ENCODE peak calls at places on chromosomes 5 and 9, in eight cellular contexts. F is mesendoderm, U is IMR-90, Q is HAP-1, A is fibroblast of mammary gland, K is HFF-Myc, N is astrocyte of the cerebellum, G is HepG2. H is an unnamed sample.

GRCh38 chr5:127987354-127988148 is 96.0 kb upstream of the SLC12A2 start:
- DNase-seq in F (no peak), U (peak), Q (no peak), A (peak), K (peak), N (peak), G (no peak), H (no peak)

GRCh38 chr5:32445831-32446614 is 1.5 kb upstream of the ZFR start:
- DNase-seq in F (no peak), U (no peak), Q (no peak), A (no peak), K (no peak), N (no peak), G (no peak), H (no peak)

GRCh38 chr5:84437673-84438315 is 53.1 kb upstream of the EDIL3 start:
- DNase-seq in F (no peak), U (peak), Q (no peak), A (peak), K (no peak), N (peak), G (no peak), H (no peak)

GRCh38 chr9:35659340-35659739 is 1.2 kb downstream of the CCDC107 start:
- DNase-seq in F (no peak), U (peak), Q (no peak), A (peak), K (no peak), N (no peak), G (no peak), H (no peak)

GRCh38 chr9:113920872-113921271 is 44.8 kb downstream of the ZNF618 start:
- DNase-seq in F (no peak), U (no peak), Q (no peak), A (no peak), K (no peak), N (no peak), G (no peak), H (no peak)

GRCh38 chr9:112921549-112921948 is 30.9 kb upstream of the SLC46A2 start:
- DNase-seq in F (peak), U (peak), Q (peak), A (peak), K (peak), N (peak), G (peak), H (no peak)

GRCh38 chr5:55691265-55692105 is 20.6 kb downstream of the SLC38A9 start:
- DNase-seq in F (peak), U (peak), Q (peak), A (peak), K (no peak), N (peak), G (peak), H (no peak)

GRCh38 chr5:160537940-160538339 is 116.3 kb downstream of the PTTG1 start:
- DNase-seq in F (no peak), U (no peak), Q (no peak), A (no peak), K (no peak), N (no peak), G (no peak), H (no peak)

GRCh38 chr5:56269216-56269927 is 36.2 kb upstream of the ANKRD55 start:
- DNase-seq in F (peak), U (peak), Q (no peak), A (peak), K (no peak), N (peak), G (peak), H (no peak)

GRCh38 chr5:113192541-113192940 is 215.9 kb downstream of the DCP2 start:
- DNase-seq in F (no peak), U (no peak), Q (no peak), A (no peak), K (no peak), N (no peak), G (no peak), H (no peak)

GRCh38 chr5:32283539-32284377 is 29.0 kb downstream of the MTMR12 start:
- DNase-seq in F (peak), U (peak), Q (no peak), A (peak), K (no peak), N (peak), G (no peak), H (peak)

GRCh38 chr5:72604111-72604792 is 97.0 kb upstream of the ZNF366 start:
- DNase-seq in F (no peak), U (no peak), Q (no peak), A (peak), K (no peak), N (no peak), G (no peak), H (no peak)

GRCh38 chr5:74342948-74343682 is 297.4 kb downstream of the ENC1 start:
- DNase-seq in F (no peak), U (peak), Q (no peak), A (peak), K (no peak), N (no peak), G (no peak), H (no peak)

GRCh38 chr9:14452539-14452938 is 138.6 kb upstream of the NFIB start:
- DNase-seq in F (no peak), U (no peak), Q (no peak), A (no peak), K (no peak), N (no peak), G (no peak), H (no peak)

GRCh38 chr9:114687034-114687433 is 5.0 kb upstream of the TEX48 start:
- DNase-seq in F (no peak), U (peak), Q (no peak), A (peak), K (no peak), N (no peak), G (no peak), H (no peak)

GRCh38 chr5:116763987-116764866 is 189.6 kb upstream of the SEMA6A start:
- DNase-seq in F (no peak), U (no peak), Q (no peak), A (no peak), K (no peak), N (no peak), G (no peak), H (no peak)

GRCh38 chr5:75640395-75640794 is 29.1 kb downstream of the ANKDD1B start:
- DNase-seq in F (no peak), U (peak), Q (no peak), A (peak), K (peak), N (peak), G (no peak), H (peak)

GRCh38 chr5:28301676-28302075 is 1263.3 kb upstream of the CDH9 start:
- DNase-seq in F (peak), U (peak), Q (no peak), A (peak), K (peak), N (peak), G (no peak), H (peak)

GRCh38 chr5:24773241-24773640 is 128.5 kb upstream of the CDH10 start:
- DNase-seq in F (peak), U (no peak), Q (no peak), A (no peak), K (no peak), N (no peak), G (no peak), H (no peak)

GRCh38 chr5:135833961-135834638 is 363 bp upstream of the SLC25A48 start:
- DNase-seq in F (no peak), U (no peak), Q (no peak), A (peak), K (no peak), N (no peak), G (no peak), H (peak)

GRCh38 chr5:119435436-119436132 is 16.7 kb upstream of the HSD17B4 start:
- DNase-seq in F (peak), U (peak), Q (peak), A (peak), K (no peak), N (no peak), G (peak), H (no peak)

GRCh38 chr5:150637245-150638052 is 3.0 kb upstream of the SYNPO start:
- DNase-seq in F (peak), U (peak), Q (peak), A (peak), K (peak), N (peak), G (peak), H (peak)
- H3K4me3 ChIP-seq in F (no peak), U (no peak), Q (no peak), A (no peak), K (no peak), N (no peak), G (peak), H (no peak)

GRCh38 chr9:21102311-21102710 is 24.6 kb upstream of the IFNB1 start:
- DNase-seq in F (no peak), U (peak), Q (no peak), A (peak), K (no peak), N (peak), G (no peak), H (no peak)

GRCh38 chr9:21096901-21097255 is 19.1 kb upstream of the IFNB1 start:
- DNase-seq in F (no peak), U (no peak), Q (no peak), A (peak), K (no peak), N (no peak), G (no peak), H (no peak)

GRCh38 chr9:21095561-21095960 is 17.8 kb upstream of the IFNB1 start:
- DNase-seq in F (no peak), U (no peak), Q (no peak), A (no peak), K (no peak), N (no peak), G (no peak), H (no peak)

GRCh38 chr9:21097817-21098216 is 20.1 kb upstream of the IFNB1 start:
- DNase-seq in F (no peak), U (no peak), Q (no peak), A (no peak), K (no peak), N (no peak), G (no peak), H (no peak)

GRCh38 chr9:21096172-21096900 is 18.6 kb upstream of the IFNB1 start:
- DNase-seq in F (no peak), U (peak), Q (no peak), A (peak), K (no peak), N (peak), G (no peak), H (peak)
- H3K4me3 ChIP-seq in F (no peak), U (peak), Q (no peak), A (no peak), K (no peak), N (no peak), G (no peak), H (peak)

GRCh38 chr5:88665750-88666215 is 217.2 kb downstream of the MEF2C start:
- DNase-seq in F (no peak), U (no peak), Q (peak), A (no peak), K (no peak), N (no peak), G (no peak), H (no peak)
- H3K4me3 ChIP-seq in F (no peak), U (peak), Q (peak), A (no peak), K (no peak), N (peak), G (no peak), H (no peak)

DNA sequence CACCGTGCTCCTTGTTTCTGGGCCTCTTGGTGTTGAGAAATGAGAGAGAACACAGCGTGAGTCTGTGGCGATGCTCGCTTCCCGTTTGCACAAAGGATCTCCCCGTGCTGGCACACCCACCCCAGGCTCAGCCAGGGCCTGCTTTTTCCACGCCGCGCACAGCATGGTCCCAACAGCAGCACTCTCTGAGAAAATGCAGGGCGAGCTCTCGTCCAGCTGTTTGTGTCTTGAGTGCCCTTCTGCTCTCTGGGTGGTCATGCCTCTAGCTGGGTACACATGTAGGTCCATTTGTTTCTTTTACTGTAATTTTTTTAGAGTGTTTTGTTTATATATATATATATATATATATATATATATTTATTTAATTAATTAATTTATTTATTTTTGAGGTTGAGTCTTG is 26.6 kb downstream of the FBXW5 start:
- DNase-seq in F (no peak), U (no peak), Q (no peak), A (no peak), K (no peak), N (no peak), G (no peak), H (no peak)
- H3K4me3 ChIP-seq in F (no peak), U (no peak), Q (no peak), A (no peak), K (no peak), N (no peak), G (no peak), H (no peak)

GRCh38 chr5:149409268-149409948 is 30.3 kb upstream of the IL17B start:
- DNase-seq in F (peak), U (no peak), Q (no peak), A (no peak), K (no peak), N (no peak), G (no peak), H (no peak)
- H3K4me3 ChIP-seq in F (no peak), U (peak), Q (no peak), A (no peak), K (peak), N (no peak), G (no peak), H (no peak)

DNA sequence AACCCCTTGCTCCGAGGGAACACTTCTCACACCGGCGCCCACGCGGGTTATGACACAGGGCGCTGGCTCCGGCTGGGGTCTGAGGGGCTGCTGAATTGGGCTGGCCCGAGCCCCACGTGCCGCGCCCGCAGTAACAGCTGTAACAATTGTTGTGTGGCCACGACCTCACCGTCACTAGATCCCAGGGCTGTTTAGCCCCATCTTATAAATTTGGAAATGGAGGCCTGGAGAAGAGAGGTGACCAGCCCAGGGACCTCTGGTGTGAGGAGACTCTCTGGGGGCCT is 2.0 kb downstream of the EGFL7 start:
- DNase-seq in F (no peak), U (no peak), Q (no peak), A (no peak), K (no peak), N (no peak), G (no peak), H (no peak)
- H3K4me3 ChIP-seq in F (no peak), U (no peak), Q (no peak), A (no peak), K (no peak), N (no peak), G (peak), H (no peak)

DNA sequence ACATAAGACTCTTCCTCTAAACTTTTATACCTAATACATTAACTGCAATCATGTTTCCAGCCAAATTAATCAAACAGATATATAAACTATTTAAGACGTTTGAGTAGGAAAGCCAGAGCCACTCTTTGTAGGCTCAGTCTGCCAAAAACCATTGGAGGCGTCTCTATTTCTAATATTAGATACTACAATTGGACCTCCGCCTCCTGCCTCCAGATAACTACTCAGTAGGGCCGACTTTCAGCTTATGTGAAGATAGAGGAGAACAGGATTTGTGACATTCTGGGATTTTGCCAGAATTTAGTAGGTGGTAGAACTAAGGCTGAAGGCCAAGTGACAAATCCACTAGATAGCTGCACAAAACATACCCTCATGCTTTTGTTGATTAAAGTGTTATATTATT is 463.0 kb downstream of the CETN3 start:
- DNase-seq in F (no peak), U (no peak), Q (no peak), A (no peak), K (no peak), N (no peak), G (no peak), H (no peak)
- H3K4me3 ChIP-seq in F (no peak), U (no peak), Q (no peak), A (no peak), K (no peak), N (no peak), G (no peak), H (no peak)

GRCh38 chr5:61597684-61598083 is 265.6 kb downstream of the ZSWIM6 start:
- DNase-seq in F (no peak), U (no peak), Q (no peak), A (no peak), K (no peak), N (no peak), G (no peak), H (no peak)

GRCh38 chr5:61599370-61600140 is 267.5 kb downstream of the ZSWIM6 start:
- DNase-seq in F (no peak), U (peak), Q (no peak), A (peak), K (no peak), N (no peak), G (peak), H (no peak)

GRCh38 chr5:61600141-61600480 is 268.1 kb downstream of the ZSWIM6 start:
- DNase-seq in F (no peak), U (no peak), Q (no peak), A (no peak), K (no peak), N (no peak), G (no peak), H (no peak)

GRCh38 chr5:61598140-61598539 is 266.1 kb downstream of the ZSWIM6 start:
- DNase-seq in F (no peak), U (no peak), Q (no peak), A (no peak), K (no peak), N (no peak), G (no peak), H (no peak)

DNA sequence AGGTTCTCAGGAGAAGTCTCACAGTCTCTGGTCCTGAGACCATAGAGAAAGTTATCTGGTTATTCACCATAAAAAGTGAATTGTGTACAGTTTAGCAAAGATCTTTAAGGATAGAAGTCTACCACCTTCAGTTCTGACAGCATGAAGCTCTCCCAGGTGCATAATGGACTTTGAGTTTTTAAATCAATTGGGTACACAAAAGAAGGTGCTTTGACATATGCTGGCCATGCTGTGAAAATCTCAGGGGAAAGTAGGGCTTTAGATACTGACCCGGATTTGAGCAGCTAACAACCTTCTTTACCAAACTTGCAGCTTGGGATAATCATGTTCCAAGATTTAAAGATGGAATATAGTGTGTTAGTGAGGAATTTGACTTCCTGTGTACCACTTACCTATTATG is 264.2 kb downstream of the ZSWIM6 start:
- DNase-seq in F (no peak), U (no peak), Q (no peak), A (no peak), K (no peak), N (no peak), G (no peak), H (no peak)
- H3K4me3 ChIP-seq in F (no peak), U (no peak), Q (no peak), A (no peak), K (no peak), N (no peak), G (no peak), H (no peak)

GRCh38 chr5:141121985-141122384 is 367 bp downstream of the PCDHB4 start:
- DNase-seq in F (no peak), U (no peak), Q (no peak), A (no peak), K (no peak), N (no peak), G (no peak), H (no peak)
- H3K4me3 ChIP-seq in F (no peak), U (no peak), Q (no peak), A (no peak), K (no peak), N (no peak), G (no peak), H (no peak)

DNA sequence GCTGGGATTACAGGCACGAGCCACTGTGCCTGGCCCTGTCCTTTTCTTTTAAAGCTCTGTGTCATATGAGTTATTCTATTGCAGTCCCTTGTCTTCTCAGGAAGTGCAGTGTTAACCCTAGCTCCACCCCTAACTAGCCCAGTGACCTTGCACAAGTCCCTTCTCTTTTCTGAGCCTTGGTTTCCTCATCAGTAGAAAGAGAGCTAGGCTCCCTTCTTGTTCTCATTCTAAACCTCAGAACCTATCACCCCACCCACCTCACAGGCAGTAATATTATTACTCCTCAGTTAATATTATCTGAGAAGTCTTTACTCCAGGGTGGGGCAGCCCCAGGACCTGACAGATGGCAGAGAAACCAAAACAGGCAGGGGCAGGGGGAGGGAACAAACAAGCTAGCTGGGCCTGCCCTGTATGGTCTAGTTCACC is 7.2 kb downstream of the CYFIP2 start:
- DNase-seq in F (no peak), U (no peak), Q (no peak), A (no peak), K (no peak), N (no peak), G (no peak), H (no peak)
- H3K4me3 ChIP-seq in F (no peak), U (no peak), Q (no peak), A (no peak), K (no peak), N (no peak), G (no peak), H (no peak)

H was measured in epithelial cell of proximal tubule.